ENCODE peak calls at places on chromosomes 2 and 18, in seven cellular contexts. One of them, this sample, is unnamed.

GRCh38 chr2:182224669-182225068 is 202.2 kb downstream of the PDE1A start:
- DNase-seq in stimulated activated CD4-positive, alpha-beta T cell treated with anti-CD3 and anti-CD28 coated beads, Interleukin-4, amount 100 ng/mL, for 1 hour: no peak
- DNase-seq in T-helper 1 cell: no peak
- DNase-seq in cardiac muscle cell: no peak
- DNase-seq in NCI-H510A treated with DMSO at 0.1 percent for 48 hours: no peak
- DNase-seq in occipital lobe: no peak
- DNase-seq in GM10248: no peak
- DNase-seq in this sample: no peak

GRCh38 chr2:198374375-198375072 is 570.1 kb downstream of the PLCL1 start:
- DNase-seq in stimulated activated CD4-positive, alpha-beta T cell treated with anti-CD3 and anti-CD28 coated beads, Interleukin-4, amount 100 ng/mL, for 1 hour: peak
- DNase-seq in GM10248: peak
- DNase-seq in cardiac muscle cell: peak
- DNase-seq in occipital lobe: no peak
- DNase-seq in T-helper 1 cell: no peak
- DNase-seq in NCI-H510A treated with DMSO at 0.1 percent for 48 hours: peak
- DNase-seq in this sample: peak

GRCh38 chr2:25618676-25619075 is 54.7 kb downstream of the DTNB start:
- DNase-seq in stimulated activated CD4-positive, alpha-beta T cell treated with anti-CD3 and anti-CD28 coated beads, Interleukin-4, amount 100 ng/mL, for 1 hour: no peak
- DNase-seq in cardiac muscle cell: no peak
- DNase-seq in T-helper 1 cell: no peak
- DNase-seq in GM10248: no peak
- DNase-seq in occipital lobe: no peak
- DNase-seq in NCI-H510A treated with DMSO at 0.1 percent for 48 hours: peak
- DNase-seq in this sample: peak

GRCh38 chr2:232532406-232532805 is 6.4 kb downstream of the CHRND start:
- DNase-seq in cardiac muscle cell: peak
- DNase-seq in stimulated activated CD4-positive, alpha-beta T cell treated with anti-CD3 and anti-CD28 coated beads, Interleukin-4, amount 100 ng/mL, for 1 hour: no peak
- DNase-seq in occipital lobe: no peak
- DNase-seq in GM10248: no peak
- DNase-seq in NCI-H510A treated with DMSO at 0.1 percent for 48 hours: no peak
- DNase-seq in T-helper 1 cell: no peak
- DNase-seq in this sample: no peak

GRCh38 chr2:96860065-96861029 is 2.5 kb upstream of the ANKRD39 start:
- DNase-seq in GM10248: no peak
- DNase-seq in stimulated activated CD4-positive, alpha-beta T cell treated with anti-CD3 and anti-CD28 coated beads, Interleukin-4, amount 100 ng/mL, for 1 hour: peak
- DNase-seq in T-helper 1 cell: no peak
- DNase-seq in occipital lobe: no peak
- DNase-seq in NCI-H510A treated with DMSO at 0.1 percent for 48 hours: no peak
- DNase-seq in cardiac muscle cell: no peak
- DNase-seq in this sample: no peak

GRCh38 chr2:43425659-43426058 is 170.2 kb downstream of the THADA start:
- DNase-seq in stimulated activated CD4-positive, alpha-beta T cell treated with anti-CD3 and anti-CD28 coated beads, Interleukin-4, amount 100 ng/mL, for 1 hour: no peak
- DNase-seq in T-helper 1 cell: no peak
- DNase-seq in occipital lobe: no peak
- DNase-seq in NCI-H510A treated with DMSO at 0.1 percent for 48 hours: no peak
- DNase-seq in cardiac muscle cell: no peak
- DNase-seq in GM10248: no peak
- DNase-seq in this sample: no peak

GRCh38 chr2:33278245-33278943 is 198.1 kb upstream of the RASGRP3 start:
- DNase-seq in T-helper 1 cell: no peak
- DNase-seq in stimulated activated CD4-positive, alpha-beta T cell treated with anti-CD3 and anti-CD28 coated beads, Interleukin-4, amount 100 ng/mL, for 1 hour: no peak
- DNase-seq in cardiac muscle cell: no peak
- DNase-seq in GM10248: no peak
- DNase-seq in occipital lobe: peak
- DNase-seq in NCI-H510A treated with DMSO at 0.1 percent for 48 hours: no peak
- DNase-seq in this sample: no peak

GRCh38 chr18:23723121-23723520 is 33.9 kb downstream of the LAMA3 start:
- DNase-seq in cardiac muscle cell: no peak
- DNase-seq in T-helper 1 cell: no peak
- DNase-seq in NCI-H510A treated with DMSO at 0.1 percent for 48 hours: no peak
- DNase-seq in stimulated activated CD4-positive, alpha-beta T cell treated with anti-CD3 and anti-CD28 coated beads, Interleukin-4, amount 100 ng/mL, for 1 hour: no peak
- DNase-seq in occipital lobe: no peak
- DNase-seq in GM10248: no peak
- DNase-seq in this sample: no peak

GRCh38 chr2:179137191-179137590 is 87.3 kb upstream of the CCDC141 start:
- DNase-seq in NCI-H510A treated with DMSO at 0.1 percent for 48 hours: no peak
- DNase-seq in cardiac muscle cell: no peak
- DNase-seq in GM10248: no peak
- DNase-seq in T-helper 1 cell: no peak
- DNase-seq in occipital lobe: no peak
- DNase-seq in stimulated activated CD4-positive, alpha-beta T cell treated with anti-CD3 and anti-CD28 coated beads, Interleukin-4, amount 100 ng/mL, for 1 hour: no peak
- DNase-seq in this sample: no peak

GRCh38 chr2:226057365-226057764 is 657.9 kb downstream of the NYAP2 start:
- DNase-seq in cardiac muscle cell: no peak
- DNase-seq in occipital lobe: no peak
- DNase-seq in GM10248: no peak
- DNase-seq in NCI-H510A treated with DMSO at 0.1 percent for 48 hours: no peak
- DNase-seq in stimulated activated CD4-positive, alpha-beta T cell treated with anti-CD3 and anti-CD28 coated beads, Interleukin-4, amount 100 ng/mL, for 1 hour: no peak
- DNase-seq in T-helper 1 cell: no peak
- DNase-seq in this sample: no peak

GRCh38 chr2:69185807-69186206 is 172.8 kb downstream of the ANTXR1 start:
- DNase-seq in occipital lobe: no peak
- DNase-seq in stimulated activated CD4-positive, alpha-beta T cell treated with anti-CD3 and anti-CD28 coated beads, Interleukin-4, amount 100 ng/mL, for 1 hour: no peak
- DNase-seq in T-helper 1 cell: no peak
- DNase-seq in GM10248: no peak
- DNase-seq in NCI-H510A treated with DMSO at 0.1 percent for 48 hours: no peak
- DNase-seq in cardiac muscle cell: no peak
- DNase-seq in this sample: peak

GRCh38 chr2:239831272-239831731 is 193.8 kb downstream of the NDUFA10 start:
- DNase-seq in occipital lobe: no peak
- DNase-seq in T-helper 1 cell: no peak
- DNase-seq in stimulated activated CD4-positive, alpha-beta T cell treated with anti-CD3 and anti-CD28 coated beads, Interleukin-4, amount 100 ng/mL, for 1 hour: no peak
- DNase-seq in cardiac muscle cell: no peak
- DNase-seq in NCI-H510A treated with DMSO at 0.1 percent for 48 hours: no peak
- DNase-seq in GM10248: no peak
- DNase-seq in this sample: no peak

GRCh38 chr2:106801256-106801655 is 84.7 kb downstream of the ST6GAL2 start:
- DNase-seq in cardiac muscle cell: no peak
- DNase-seq in occipital lobe: no peak
- DNase-seq in T-helper 1 cell: no peak
- DNase-seq in stimulated activated CD4-positive, alpha-beta T cell treated with anti-CD3 and anti-CD28 coated beads, Interleukin-4, amount 100 ng/mL, for 1 hour: no peak
- DNase-seq in GM10248: no peak
- DNase-seq in NCI-H510A treated with DMSO at 0.1 percent for 48 hours: no peak
- DNase-seq in this sample: no peak